ENCODE peak calls at places on chromosomes 3 and 15, in ten cellular contexts. T is spleen, G is HepG2, Y is upper lobe of left lung, H is HCT116, O is GM23338, R is esophagus muscularis mucosa, K is H1, Q is HL-60, S is Panc1. P is an unnamed sample.
A peak's percentile ranks its signal among the peaks of the same experiment; 100 is the strongest.

GRCh38 chr15:83904107-83904720 is 250.3 kb downstream of the ADAMTSL3 start:
- DNase-seq in T (no peak), G (no peak), Y (no peak), H (no peak), O (no peak), R (no peak), K (no peak), Q (no peak), S (no peak), P (no peak)

GRCh38 chr15:60507596-60508424 is 28.9 kb upstream of the ICE2 start:
- DNase-seq in T (no peak), G (peak; percentile 43), Y (no peak), H (peak; percentile 54), O (peak; percentile 79), R (no peak), K (peak; percentile 54), Q (peak; percentile 24), S (no peak), P (peak; percentile 38)

GRCh38 chr15:48680841-48681240 is 35.3 kb upstream of the FBN1 start:
- DNase-seq in T (no peak), G (no peak), Y (no peak), H (no peak), O (no peak), R (no peak), K (no peak), Q (no peak), S (no peak), P (no peak)

GRCh38 chr15:80744826-80745225 is 34.3 kb upstream of the CEMIP start:
- DNase-seq in T (no peak), G (no peak), Y (no peak), H (no peak), O (no peak), R (no peak), K (no peak), Q (no peak), S (no peak), P (no peak)

GRCh38 chr15:95286911-95287769 is 1043.4 kb upstream of the NR2F2 start:
- DNase-seq in T (no peak), G (no peak), Y (no peak), H (no peak), O (peak; percentile 54), R (no peak), K (peak; percentile 53), Q (peak; percentile 28), S (no peak), P (no peak)

GRCh38 chr15:71237456-71238188 is 122.4 kb downstream of the THSD4 start:
- DNase-seq in T (no peak), G (peak; percentile 21), Y (no peak), H (peak; percentile 69), O (no peak), R (no peak), K (no peak), Q (no peak), S (peak; percentile 95), P (peak; percentile 65)

GRCh38 chr15:39534996-39535395 is 45.9 kb upstream of the THBS1 start:
- DNase-seq in T (no peak), G (no peak), Y (no peak), H (no peak), O (no peak), R (peak; percentile 57), K (no peak), Q (no peak), S (no peak), P (no peak)

GRCh38 chr3:48784426-48785120 is 63.1 kb downstream of the PRKAR2A start:
- DNase-seq in T (no peak), G (no peak), Y (no peak), H (no peak), O (no peak), R (no peak), K (no peak), Q (no peak), S (no peak), P (no peak)

GRCh38 chr3:52777127-52777958 is at the start of gene ITIH1:
- DNase-seq in T (peak; percentile 63), G (no peak), Y (no peak), H (no peak), O (no peak), R (peak; percentile 82), K (no peak), Q (no peak), S (no peak), P (peak; percentile 21)

GRCh38 chr3:4528802-4529201 is 35.7 kb downstream of the ITPR1 start:
- DNase-seq in T (no peak), G (no peak), Y (no peak), H (no peak), O (no peak), R (no peak), K (no peak), Q (no peak), S (no peak), P (no peak)

GRCh38 chr3:4531478-4532025 is 38.4 kb downstream of the ITPR1 start:
- DNase-seq in T (no peak), G (no peak), Y (no peak), H (no peak), O (no peak), R (no peak), K (no peak), Q (peak; percentile 30), S (no peak), P (no peak)

GRCh38 chr3:4533489-4534443 is 40.6 kb downstream of the ITPR1 start:
- DNase-seq in T (no peak), G (peak; percentile 48), Y (no peak), H (no peak), O (peak; percentile 40), R (no peak), K (no peak), Q (peak; percentile 88), S (no peak), P (no peak)

GRCh38 chr3:4529901-4530588 is 36.9 kb downstream of the ITPR1 start:
- DNase-seq in T (no peak), G (no peak), Y (no peak), H (no peak), O (no peak), R (no peak), K (no peak), Q (peak; percentile 56), S (no peak), P (no peak)

GRCh38 chr3:4532535-4533112 is 39.5 kb downstream of the ITPR1 start:
- DNase-seq in T (no peak), G (no peak), Y (no peak), H (no peak), O (no peak), R (no peak), K (no peak), Q (no peak), S (no peak), P (no peak)
- TF ChIP-seq POLR2AphosphoS5 in T (no peak), G (no peak), Y (no peak), H (no peak), O (no peak), R (no peak), K (no peak), Q (no peak), S (no peak), P (no peak)

DNA sequence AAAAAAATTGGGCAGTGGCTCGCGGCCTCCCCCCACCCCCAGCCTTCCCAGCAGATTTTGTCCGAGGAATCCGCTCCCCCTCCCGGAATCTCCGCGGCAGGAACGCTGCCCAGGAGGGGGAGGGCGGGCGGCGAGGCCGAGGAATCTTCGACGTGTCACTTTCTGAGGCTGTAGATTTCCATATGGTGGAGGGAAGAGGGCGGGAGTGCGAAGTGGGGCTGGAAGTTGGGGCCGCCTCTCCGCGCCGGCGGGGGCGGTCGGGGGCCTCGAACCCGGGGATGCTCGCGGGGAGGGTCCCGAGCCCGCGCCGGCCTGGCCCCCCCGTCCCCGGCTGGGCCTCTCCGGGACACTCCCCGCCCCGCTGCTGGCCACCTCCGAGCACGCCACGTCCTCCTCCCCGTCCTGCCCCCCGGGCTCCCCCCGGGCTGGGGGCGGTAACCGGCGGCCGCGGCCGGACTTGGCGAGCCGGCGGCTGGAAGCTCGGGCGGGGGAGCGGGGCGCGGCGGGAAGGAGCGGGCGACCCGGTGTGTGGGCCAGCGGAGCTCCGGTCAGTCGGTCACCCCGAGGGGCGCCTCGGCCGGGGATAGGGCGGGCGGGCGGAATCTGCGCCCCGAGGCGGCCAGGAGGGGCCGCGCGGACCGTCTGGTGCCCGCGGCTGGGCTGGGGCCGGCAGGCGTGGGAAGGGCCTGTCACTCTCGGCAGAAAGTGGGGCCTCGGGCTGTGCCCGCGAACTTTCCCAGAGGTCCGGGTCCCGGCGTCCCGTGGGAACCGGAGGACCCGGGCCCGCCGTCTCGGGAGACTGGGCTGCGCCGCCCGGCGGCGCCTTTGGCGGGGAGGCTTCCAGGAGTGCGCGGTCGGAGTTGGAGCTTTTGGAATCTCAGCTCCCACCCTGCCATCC is 949 bp downstream of the FNDC3B start:
- DNase-seq in T (peak; percentile 94), G (peak; percentile 72), Y (peak; percentile 96), H (peak; percentile 39), O (peak; percentile 84), R (no peak), K (peak; percentile 76), Q (peak; percentile 47), S (no peak), P (peak; percentile 87)
- TF ChIP-seq CTCF in T (no peak), G (no peak), Y (peak; percentile 13), H (no peak), O (no peak), R (peak; percentile 29), K (no peak), Q (no peak), S (peak; percentile 52), P (no peak)

DNA sequence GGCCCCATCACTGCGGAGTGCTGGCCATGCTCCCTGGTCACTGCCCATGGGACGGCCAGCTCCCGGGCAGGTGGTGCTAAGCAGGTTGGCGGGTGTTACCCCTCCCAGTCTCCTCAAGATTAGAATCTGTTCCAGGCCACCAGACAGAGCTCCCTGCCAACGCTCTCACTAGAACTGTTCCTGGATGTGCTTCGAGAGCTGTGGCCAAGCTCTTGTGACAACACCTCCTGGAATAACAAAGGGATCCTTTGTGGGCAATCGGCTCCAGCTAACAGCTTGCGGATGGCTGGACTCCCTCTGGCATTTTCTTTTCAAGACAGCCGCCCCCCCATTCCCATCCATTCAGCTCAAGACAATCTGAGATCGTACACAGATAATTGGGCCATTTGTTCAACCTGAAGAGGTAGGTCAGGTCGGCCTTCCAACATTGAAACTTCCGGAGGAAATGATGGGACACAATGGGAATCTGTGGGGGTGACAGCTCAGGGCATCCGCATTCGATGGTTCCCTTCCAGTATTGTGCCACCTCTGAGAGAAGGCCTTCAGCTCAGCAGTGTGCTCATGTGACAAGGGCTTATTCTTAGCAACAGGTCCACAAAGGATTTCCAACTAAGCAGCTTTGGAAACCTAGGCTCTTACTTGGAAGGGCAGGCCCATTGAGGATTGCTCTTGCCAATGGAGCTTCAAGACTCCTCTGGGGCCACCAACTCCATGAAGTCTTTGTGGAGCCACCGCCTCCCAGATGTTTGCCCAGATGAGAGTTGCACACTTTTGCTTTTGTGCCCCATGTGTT is 11.6 kb upstream of the EPHB3 start:
- DNase-seq in T (peak; percentile 45), G (no peak), Y (no peak), H (no peak), O (no peak), R (no peak), K (no peak), Q (no peak), S (no peak), P (peak; percentile 85)
- TF ChIP-seq POLR2AphosphoS5 in T (no peak), G (no peak), Y (no peak), H (no peak), O (no peak), R (no peak), K (no peak), Q (no peak), S (no peak), P (no peak)

DNA sequence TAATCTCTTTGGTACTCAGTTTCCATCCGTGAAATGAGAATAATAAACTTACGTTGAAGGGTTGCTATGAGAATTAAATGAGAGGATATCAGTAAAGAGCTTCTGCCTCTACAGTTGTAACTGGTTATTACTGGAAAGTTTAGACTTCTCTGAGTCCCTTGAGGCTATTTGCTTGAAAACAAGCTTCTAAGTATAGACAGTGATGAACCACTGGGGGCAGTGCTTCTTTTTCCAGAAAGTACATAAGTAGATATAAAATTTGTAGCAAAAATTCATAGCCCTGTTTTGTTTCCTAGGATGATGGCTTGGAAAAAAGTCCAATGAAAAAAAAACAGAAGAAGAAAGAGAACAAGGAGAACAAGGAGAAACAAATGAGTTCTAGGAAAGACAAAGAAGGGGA is 87.1 kb downstream of the RGMA start:
- DNase-seq in T (no peak), G (no peak), Y (no peak), H (no peak), O (peak; percentile 15), R (no peak), K (no peak), Q (no peak), S (no peak), P (no peak)
- TF ChIP-seq CTCF in T (no peak), G (no peak), Y (no peak), H (peak; percentile 40), O (peak; percentile 38), R (no peak), K (no peak), Q (no peak), S (no peak), P (no peak)

P was measured in stomach.